ENCODE peak calls at places on chromosomes 2 and 18, in five cellular contexts. N is spleen, E is sigmoid colon, W is body of pancreas, C is right lobe of liver. X is an unnamed sample.

GRCh38 chr2:202782930-202783558 is 88.5 kb downstream of the ICA1L start:
- DNase-seq in E (no peak), C (no peak), N (no peak), W (no peak), X (no peak)

GRCh38 chr2:236257171-236257570 is 7.0 kb downstream of the ASB18 start:
- DNase-seq in C (no peak), W (no peak), E (no peak), N (no peak), X (no peak)

GRCh38 chr2:108570416-108570815 is 36.1 kb downstream of the LIMS1 start:
- DNase-seq in N (no peak), C (no peak), W (no peak), E (no peak), X (no peak)

GRCh38 chr2:99348173-99348572 is 11.0 kb downstream of the EIF5B start:
- DNase-seq in E (no peak), N (no peak), W (no peak), C (no peak), X (no peak)

GRCh38 chr2:118240276-118240675 is 152.0 kb downstream of the INSIG2 start:
- DNase-seq in C (no peak), N (no peak), E (no peak), W (no peak), X (no peak)

GRCh38 chr2:101038455-101039255 is 36.6 kb downstream of the RPL31 start:
- DNase-seq in N (no peak), W (peak; percentile 18), E (no peak), C (no peak), X (no peak)

GRCh38 chr2:20212459-20212870 is 12.5 kb downstream of the SDC1 start:
- DNase-seq in N (no peak), W (no peak), C (no peak), E (no peak), X (no peak)

GRCh38 chr2:220270506-220271070 is 643.2 kb downstream of the SLC4A3 start:
- DNase-seq in C (no peak), W (no peak), E (no peak), N (no peak), X (no peak)

GRCh38 chr2:23359631-23360567 is 25.1 kb upstream of the KLHL29 start:
- DNase-seq in E (no peak), W (peak; percentile 48), C (peak; percentile 57), N (no peak), X (no peak)

GRCh38 chr2:128445533-128445900 is 126.8 kb upstream of the HS6ST1 start:
- DNase-seq in E (peak; percentile 39), W (no peak), N (peak; percentile 72), C (peak; percentile 17), X (no peak)

GRCh38 chr18:44590976-44591375 is 89.7 kb upstream of the SETBP1 start:
- DNase-seq in N (no peak), E (no peak), C (no peak), W (no peak), X (no peak)

GRCh38 chr2:51027442-51027841 is 4.5 kb downstream of the NRXN1 start:
- DNase-seq in N (peak; percentile 75), E (no peak), W (no peak), C (no peak), X (no peak)

GRCh38 chr2:120348134-120349103 is 2.5 kb downstream of the INHBB start:
- DNase-seq in N (no peak), W (peak; percentile 44), E (no peak), C (peak; percentile 66), X (no peak)

GRCh38 chr2:180907731-180908130 is 72.7 kb upstream of the UBE2E3 start:
- DNase-seq in W (no peak), C (no peak), N (no peak), E (no peak), X (no peak)

GRCh38 chr2:186456941-186457340 is 29.1 kb upstream of the ZC3H15 start:
- DNase-seq in N (no peak), W (no peak), C (no peak), E (no peak), X (no peak)

GRCh38 chr18:12046046-12046750 is 47.4 kb upstream of the ANKRD62 start:
- DNase-seq in C (no peak), E (no peak), W (no peak), N (no peak), X (no peak)

GRCh38 chr18:568731-569130 is 11.4 kb upstream of the CETN1 start:
- DNase-seq in W (no peak), E (no peak), N (no peak), C (no peak), X (no peak)

GRCh38 chr2:23746141-23746863 is 180.6 kb downstream of the ATAD2B start:
- DNase-seq in N (no peak), C (no peak), W (no peak), E (no peak), X (no peak)

GRCh38 chr2:9809448-9810088 is 33.7 kb upstream of the TAF1B start:
- DNase-seq in C (no peak), N (no peak), W (no peak), E (peak; percentile 59), X (no peak)

GRCh38 chr18:11502368-11502767 is 107.0 kb upstream of the SLC35G4 start:
- DNase-seq in C (no peak), E (no peak), W (no peak), N (no peak), X (no peak)

GRCh38 chr2:205321240-205321639 is 361.1 kb upstream of the NRP2 start:
- DNase-seq in C (no peak), N (no peak), W (no peak), E (no peak), X (no peak)

GRCh38 chr2:84629550-84629949 is 113.3 kb downstream of the DNAH6 start:
- DNase-seq in E (no peak), N (no peak), W (no peak), C (no peak), X (no peak)

GRCh38 chr2:18402-19271 is 27.7 kb downstream of the FAM110C start:
- DNase-seq in N (no peak), W (peak; percentile 31), E (no peak), C (no peak), X (no peak)

GRCh38 chr2:74206180-74206688 is 7.8 kb downstream of the MTHFD2 start:
- DNase-seq in N (peak; percentile 83), C (no peak), W (no peak), E (no peak), X (no peak)

GRCh38 chr18:60978338-60978737 is 354.9 kb upstream of the CDH20 start:
- DNase-seq in C (no peak), N (no peak), E (no peak), W (no peak), X (no peak)

GRCh38 chr2:231015462-231015861 is 19.5 kb downstream of the SPATA3 start:
- DNase-seq in N (no peak), W (no peak), C (no peak), E (no peak), X (no peak)

GRCh38 chr2:228731517-228731916 is 539.6 kb downstream of the PID1 start:
- DNase-seq in E (peak; percentile 72), N (no peak), W (peak; percentile 6), C (no peak), X (no peak)

GRCh38 chr18:8820701-8821465 is 115.5 kb downstream of the MTCL1 start:
- DNase-seq in C (no peak), E (no peak), N (no peak), W (no peak), X (no peak)

GRCh38 chr2:217897816-217898806 is 104.7 kb downstream of the TNS1 start:
- DNase-seq in W (peak; percentile 95), N (no peak), C (peak; percentile 91), E (peak; percentile 90), X (no peak)
- H3K27ac ChIP-seq in W (peak overlapping the region; percentile 81), N (no peak overlapping the region), C (peak overlapping the region; percentile 70), E (peak overlapping the region; percentile 98), X (peak overlapping the region; percentile 92)

DNA sequence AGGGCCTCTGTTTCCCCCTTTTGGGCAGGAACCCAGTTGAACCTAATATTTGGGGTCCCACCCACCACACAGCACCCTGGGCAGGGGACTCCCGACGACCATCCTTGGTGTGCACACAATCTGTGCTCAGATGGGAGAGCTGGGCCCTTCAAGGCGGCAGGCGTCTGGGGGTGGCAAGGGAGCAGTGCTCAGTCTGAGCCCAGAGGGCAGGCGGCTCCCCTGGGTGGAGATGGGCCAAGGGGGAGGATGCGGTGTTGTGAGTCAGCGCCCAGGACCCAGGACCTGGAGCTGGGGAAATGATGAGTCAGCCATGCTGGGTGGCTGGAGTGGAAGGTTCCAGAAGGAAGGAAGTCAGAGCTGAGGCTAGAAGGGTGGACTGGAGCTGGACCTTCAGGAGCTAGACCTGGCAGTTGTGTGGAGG is 3.8 kb downstream of the PROM2 start:
- DNase-seq in N (peak; percentile 68), E (peak; percentile 40), C (no peak), W (no peak), X (no peak)
- TF ChIP-seq POLR2A in N (no peak), E (no peak), C (no peak), W (no peak), X (no peak)

GRCh38 chr2:222280795-222281194 is 18.0 kb downstream of the PAX3 start:
- DNase-seq in C (no peak), E (no peak), N (no peak), W (no peak), X (no peak)

GRCh38 chr2:222283634-222284033 is 15.2 kb downstream of the PAX3 start:
- DNase-seq in C (no peak), N (no peak), E (no peak), W (no peak), X (no peak)

GRCh38 chr2:222287862-222288479 is 10.8 kb downstream of the PAX3 start:
- DNase-seq in E (no peak), N (no peak), C (no peak), W (no peak), X (no peak)

GRCh38 chr2:222281495-222281894 is 17.3 kb downstream of the PAX3 start:
- DNase-seq in N (no peak), W (no peak), E (no peak), C (no peak), X (no peak)

GRCh38 chr2:222284466-222284865 is 14.3 kb downstream of the PAX3 start:
- DNase-seq in C (no peak), N (no peak), E (no peak), W (no peak), X (no peak)
- H3K27me3 ChIP-seq in C (peaks cover under 1% of the 10 kb centered on the region), N (peaks cover 55% of the 10 kb centered on the region), E (peaks cover 61% of the 10 kb centered on the region), W (no peaks in the 10 kb centered on the region), X (peaks cover 29% of the 10 kb centered on the region)

GRCh38 chr2:113217455-113218282 is 43.9 kb downstream of the PSD4 start:
- DNase-seq in W (peak; percentile 65), C (no peak), E (peak; percentile 52), N (no peak), X (no peak)

GRCh38 chr2:113216321-113216720 is 42.5 kb downstream of the PSD4 start:
- DNase-seq in W (no peak), C (no peak), N (no peak), E (no peak), X (no peak)

GRCh38 chr2:113219092-113219441 is 45.3 kb downstream of the PSD4 start:
- DNase-seq in N (no peak), C (no peak), W (no peak), E (no peak), X (no peak)

GRCh38 chr2:113218283-113219091 is 44.7 kb downstream of the PSD4 start:
- DNase-seq in E (peak; percentile 84), W (peak; percentile 85), N (no peak), C (peak; percentile 91), X (no peak)

DNA sequence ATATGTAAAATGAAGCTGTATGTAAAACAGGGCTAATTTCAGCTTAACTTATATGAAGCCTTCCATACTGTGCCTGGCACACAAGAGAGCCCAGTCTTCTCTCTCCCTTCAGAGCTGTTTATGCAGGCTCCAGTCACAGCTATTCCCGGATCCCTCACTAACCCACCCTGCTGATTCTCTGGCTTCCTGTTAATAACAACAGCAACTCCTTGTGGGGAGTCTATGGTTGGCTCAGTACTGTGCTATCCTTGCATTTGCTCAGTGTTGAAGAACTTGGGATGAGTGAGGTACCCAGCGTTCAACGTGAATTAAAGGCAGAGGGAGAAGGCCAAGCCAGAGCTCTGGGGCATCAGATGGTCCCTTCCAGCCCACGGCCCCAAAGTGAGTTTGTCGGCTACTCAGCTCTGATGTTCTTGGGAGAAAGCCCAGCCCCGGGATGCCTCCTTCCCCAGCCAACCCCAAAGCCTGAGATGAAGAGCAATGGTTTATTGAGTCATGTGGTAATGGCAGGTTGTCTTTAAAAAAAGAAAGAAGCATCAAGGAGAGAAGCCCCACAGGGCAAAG is 43.2 kb downstream of the PSD4 start:
- DNase-seq in N (no peak), W (no peak), E (no peak), C (no peak), X (no peak)
- H3K27ac ChIP-seq in N (no peak overlapping the region), W (no peak overlapping the region), E (peak overlapping the region; percentile 32), C (peak overlapping the region; percentile 90), X (peak overlapping the region; percentile 46)